ENCODE peak calls at places on chromosomes 12 and 14, in five cellular contexts. One of them, this sample, is unnamed.

GRCh38 chr12:57389033-57389432 is 41.8 kb downstream of the R3HDM2 start:
- DNase-seq in transverse colon: no peak
- DNase-seq in sigmoid colon: no peak
- DNase-seq in stomach: no peak
- DNase-seq in HCT116: peak; percentile 10
- DNase-seq in this sample: no peak

GRCh38 chr12:71763682-71764379 is 9.2 kb downstream of the RAB21 start:
- DNase-seq in transverse colon: no peak
- DNase-seq in sigmoid colon: no peak
- DNase-seq in stomach: no peak
- DNase-seq in HCT116: no peak
- DNase-seq in this sample: no peak

GRCh38 chr12:51823875-51824565 is 24.5 kb downstream of the FIGNL2 start:
- DNase-seq in transverse colon: peak; percentile 34
- DNase-seq in sigmoid colon: no peak
- DNase-seq in stomach: peak; percentile 51
- DNase-seq in HCT116: peak; percentile 59
- DNase-seq in this sample: peak; percentile 47

GRCh38 chr12:111887916-111888745 is 46.1 kb downstream of the MAPKAPK5 start:
- DNase-seq in transverse colon: no peak
- DNase-seq in sigmoid colon: no peak
- DNase-seq in stomach: no peak
- DNase-seq in HCT116: no peak
- DNase-seq in this sample: no peak

GRCh38 chr14:36271939-36272907 is 48.2 kb downstream of the MBIP start:
- DNase-seq in transverse colon: peak; percentile 15
- DNase-seq in sigmoid colon: no peak
- DNase-seq in stomach: no peak
- DNase-seq in HCT116: no peak
- DNase-seq in this sample: no peak

GRCh38 chr12:71799105-71799504 is 40.5 kb upstream of the TBC1D15 start:
- DNase-seq in transverse colon: no peak
- DNase-seq in sigmoid colon: no peak
- DNase-seq in stomach: no peak
- DNase-seq in HCT116: no peak
- DNase-seq in this sample: no peak

GRCh38 chr12:110010853-110011835 is 11.9 kb downstream of the ANKRD13A start:
- DNase-seq in transverse colon: peak; percentile 35
- DNase-seq in sigmoid colon: no peak
- DNase-seq in stomach: no peak
- DNase-seq in HCT116: no peak
- DNase-seq in this sample: no peak

GRCh38 chr12:11765817-11766794 is 116.6 kb downstream of the ETV6 start:
- DNase-seq in transverse colon: peak; percentile 56
- DNase-seq in sigmoid colon: no peak
- DNase-seq in stomach: no peak
- DNase-seq in HCT116: no peak
- DNase-seq in this sample: no peak

GRCh38 chr12:26471560-26471959 is 276.2 kb downstream of the SSPN start:
- DNase-seq in transverse colon: no peak
- DNase-seq in sigmoid colon: no peak
- DNase-seq in stomach: no peak
- DNase-seq in HCT116: no peak
- DNase-seq in this sample: no peak

GRCh38 chr14:37142835-37143499 is 29.4 kb downstream of the SLC25A21 start:
- DNase-seq in transverse colon: no peak
- DNase-seq in sigmoid colon: no peak
- DNase-seq in stomach: no peak
- DNase-seq in HCT116: no peak
- DNase-seq in this sample: no peak

GRCh38 chr12:41225179-41225578 is 37.1 kb downstream of the PDZRN4 start:
- DNase-seq in transverse colon: no peak
- DNase-seq in sigmoid colon: no peak
- DNase-seq in stomach: no peak
- DNase-seq in HCT116: no peak
- DNase-seq in this sample: no peak

GRCh38 chr12:87363497-87364084 is 665.6 kb downstream of the C12orf50 start:
- DNase-seq in transverse colon: no peak
- DNase-seq in sigmoid colon: no peak
- DNase-seq in stomach: no peak
- DNase-seq in HCT116: no peak
- DNase-seq in this sample: no peak

GRCh38 chr12:29782821-29783772 is 645 bp downstream of the TMTC1 start:
- DNase-seq in transverse colon: no peak
- DNase-seq in sigmoid colon: peak; percentile 75
- DNase-seq in stomach: peak; percentile 28
- DNase-seq in HCT116: no peak
- DNase-seq in this sample: peak; percentile 16

GRCh38 chr12:120142231-120142877 is 25.8 kb upstream of the RAB35 start:
- DNase-seq in transverse colon: no peak
- DNase-seq in sigmoid colon: no peak
- DNase-seq in stomach: peak; percentile 31
- DNase-seq in HCT116: no peak
- DNase-seq in this sample: no peak

GRCh38 chr14:91946313-91947195 is 940 bp downstream of the FBLN5 start:
- DNase-seq in transverse colon: no peak
- DNase-seq in sigmoid colon: no peak
- DNase-seq in stomach: no peak
- DNase-seq in HCT116: no peak
- DNase-seq in this sample: no peak

GRCh38 chr14:81268016-81268416 is 47.3 kb upstream of the GTF2A1 start:
- DNase-seq in transverse colon: no peak
- DNase-seq in sigmoid colon: no peak
- DNase-seq in stomach: no peak
- DNase-seq in HCT116: no peak
- DNase-seq in this sample: no peak

GRCh38 chr14:77076118-77076631 is 21.9 kb upstream of the CIPC start:
- DNase-seq in transverse colon: peak; percentile 65
- DNase-seq in sigmoid colon: peak; percentile 89
- DNase-seq in stomach: peak; percentile 58
- DNase-seq in HCT116: no peak
- DNase-seq in this sample: no peak

GRCh38 chr14:63030113-63030512 is 15.1 kb downstream of the KCNH5 start:
- DNase-seq in transverse colon: no peak
- DNase-seq in sigmoid colon: no peak
- DNase-seq in stomach: no peak
- DNase-seq in HCT116: no peak
- DNase-seq in this sample: no peak

GRCh38 chr14:105192866-105193731 is 12.0 kb upstream of the NUDT14 start:
- DNase-seq in transverse colon: no peak
- DNase-seq in sigmoid colon: no peak
- DNase-seq in stomach: no peak
- DNase-seq in HCT116: no peak
- DNase-seq in this sample: no peak

GRCh38 chr12:26726956-26727355 is 106.0 kb downstream of the ITPR2 start:
- DNase-seq in transverse colon: no peak
- DNase-seq in sigmoid colon: no peak
- DNase-seq in stomach: no peak
- DNase-seq in HCT116: no peak
- DNase-seq in this sample: no peak

GRCh38 chr12:103858953-103859601 is 18.0 kb upstream of the NT5DC3 start:
- DNase-seq in transverse colon: peak; percentile 81
- DNase-seq in sigmoid colon: peak; percentile 98
- DNase-seq in stomach: peak; percentile 42
- DNase-seq in HCT116: peak; percentile 77
- DNase-seq in this sample: peak; percentile 92

GRCh38 chr12:6647083-6647604 is at the start of gene ACRBP:
- DNase-seq in transverse colon: peak; percentile 86
- DNase-seq in sigmoid colon: peak; percentile 91
- DNase-seq in stomach: peak; percentile 83
- DNase-seq in HCT116: no peak
- DNase-seq in this sample: peak; percentile 53

GRCh38 chr12:585062-586061 is 77.9 kb downstream of the NINJ2 start:
- DNase-seq in transverse colon: no peak
- DNase-seq in sigmoid colon: peak; percentile 33
- DNase-seq in stomach: no peak
- DNase-seq in HCT116: no peak
- DNase-seq in this sample: no peak

GRCh38 chr12:7175493-7175892 is 14.0 kb upstream of the PEX5 start:
- DNase-seq in transverse colon: no peak
- DNase-seq in sigmoid colon: no peak
- DNase-seq in stomach: no peak
- DNase-seq in HCT116: no peak
- DNase-seq in this sample: no peak

GRCh38 chr12:75850751-75851462 is 180.7 kb downstream of the PHLDA1 start:
- DNase-seq in transverse colon: peak; percentile 14
- DNase-seq in sigmoid colon: no peak
- DNase-seq in stomach: no peak
- DNase-seq in HCT116: no peak
- DNase-seq in this sample: no peak

GRCh38 chr14:68145036-68145435 is 325.5 kb downstream of the RAD51B start:
- DNase-seq in transverse colon: peak; percentile 55
- DNase-seq in sigmoid colon: no peak
- DNase-seq in stomach: no peak
- DNase-seq in HCT116: no peak
- DNase-seq in this sample: no peak

GRCh38 chr14:96421236-96421635 is 29.3 kb downstream of the AK7 start:
- DNase-seq in transverse colon: no peak
- DNase-seq in sigmoid colon: no peak
- DNase-seq in stomach: no peak
- DNase-seq in HCT116: no peak
- DNase-seq in this sample: no peak

GRCh38 chr14:59695198-59695597 is 118.6 kb upstream of the CCDC175 start:
- DNase-seq in transverse colon: no peak
- DNase-seq in sigmoid colon: no peak
- DNase-seq in stomach: no peak
- DNase-seq in HCT116: no peak
- DNase-seq in this sample: no peak

GRCh38 chr12:130878193-130879185 is 6.6 kb downstream of the RAN start:
- DNase-seq in transverse colon: no peak
- DNase-seq in sigmoid colon: peak; percentile 11
- DNase-seq in stomach: no peak
- DNase-seq in HCT116: no peak
- DNase-seq in this sample: no peak

GRCh38 chr12:130880411-130880885 is 8.6 kb downstream of the RAN start:
- DNase-seq in transverse colon: no peak
- DNase-seq in sigmoid colon: peak; percentile 24
- DNase-seq in stomach: no peak
- DNase-seq in HCT116: no peak
- DNase-seq in this sample: no peak

GRCh38 chr12:130879212-130879686 is 7.4 kb downstream of the RAN start:
- DNase-seq in transverse colon: peak; percentile 13
- DNase-seq in sigmoid colon: peak; percentile 61
- DNase-seq in stomach: no peak
- DNase-seq in HCT116: no peak
- DNase-seq in this sample: no peak

GRCh38 chr12:130881046-130881445 is 9.2 kb downstream of the RAN start:
- DNase-seq in transverse colon: no peak
- DNase-seq in sigmoid colon: peak; percentile 10
- DNase-seq in stomach: no peak
- DNase-seq in HCT116: no peak
- DNase-seq in this sample: no peak

DNA sequence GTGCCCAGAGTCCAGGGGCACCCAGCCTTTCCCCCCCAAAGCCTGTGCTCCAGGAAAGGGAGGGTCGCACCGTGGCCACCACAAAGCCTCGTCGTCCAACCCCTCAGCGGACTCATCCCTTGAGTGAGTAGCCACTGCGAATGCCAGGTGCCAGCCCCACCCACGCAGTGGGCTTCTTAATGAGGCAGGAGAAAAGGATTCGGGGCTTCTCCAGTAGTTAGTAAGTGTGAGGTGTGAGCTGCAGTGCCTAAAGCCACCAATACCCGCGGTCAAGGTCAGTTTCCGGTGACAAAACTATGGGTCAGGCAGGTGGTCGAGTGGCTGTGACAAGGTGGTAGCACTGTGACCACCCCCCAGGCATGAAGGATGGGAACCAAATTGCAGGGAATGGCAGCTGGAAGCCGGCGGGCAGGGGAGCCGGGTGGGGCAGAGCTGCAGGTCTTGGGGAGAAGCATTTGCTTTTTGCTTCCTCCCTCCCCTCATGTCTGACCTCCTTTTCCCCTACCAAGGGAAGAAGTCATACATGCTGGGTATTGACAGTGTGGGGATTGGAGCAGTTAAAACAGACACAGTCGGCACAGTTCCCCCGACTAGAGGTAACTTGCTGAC is 8.0 kb downstream of the RAN start:
- DNase-seq in transverse colon: no peak
- DNase-seq in sigmoid colon: peak; percentile 47
- DNase-seq in stomach: no peak
- DNase-seq in HCT116: no peak
- DNase-seq in this sample: no peak
- H3K4me3 ChIP-seq in transverse colon: no peak overlapping the region
- H3K4me3 ChIP-seq in sigmoid colon: no peak overlapping the region
- H3K4me3 ChIP-seq in stomach: peak overlapping the region; percentile 34
- H3K4me3 ChIP-seq in HCT116: no peak overlapping the region
- H3K4me3 ChIP-seq in this sample: no peak overlapping the region

GRCh38 chr14:69376439-69376838 is 21.7 kb downstream of the ERH start:
- DNase-seq in transverse colon: no peak
- DNase-seq in sigmoid colon: no peak
- DNase-seq in stomach: no peak
- DNase-seq in HCT116: no peak
- DNase-seq in this sample: no peak

GRCh38 chr14:69374235-69374634 is 23.9 kb downstream of the ERH start:
- DNase-seq in transverse colon: no peak
- DNase-seq in sigmoid colon: no peak
- DNase-seq in stomach: no peak
- DNase-seq in HCT116: no peak
- DNase-seq in this sample: no peak

GRCh38 chr14:69375182-69375581 is 22.9 kb downstream of the ERH start:
- DNase-seq in transverse colon: no peak
- DNase-seq in sigmoid colon: no peak
- DNase-seq in stomach: no peak
- DNase-seq in HCT116: no peak
- DNase-seq in this sample: no peak

GRCh38 chr14:69375722-69376121 is 22.4 kb downstream of the ERH start:
- DNase-seq in transverse colon: no peak
- DNase-seq in sigmoid colon: no peak
- DNase-seq in stomach: no peak
- DNase-seq in HCT116: no peak
- DNase-seq in this sample: no peak

GRCh38 chr14:69378274-69378673 is 19.8 kb downstream of the ERH start:
- DNase-seq in transverse colon: no peak
- DNase-seq in sigmoid colon: no peak
- DNase-seq in stomach: no peak
- DNase-seq in HCT116: no peak
- DNase-seq in this sample: no peak
- TF ChIP-seq POLR2AphosphoS5 in transverse colon: no peak
- TF ChIP-seq POLR2AphosphoS5 in sigmoid colon: no peak
- TF ChIP-seq POLR2AphosphoS5 in stomach: no peak
- TF ChIP-seq POLR2AphosphoS5 in HCT116: no peak
- TF ChIP-seq POLR2AphosphoS5 in this sample: peak; percentile 22

GRCh38 chr12:95788637-95789036 is 1.9 kb downstream of the NTN4 start:
- DNase-seq in transverse colon: no peak
- DNase-seq in sigmoid colon: no peak
- DNase-seq in stomach: no peak
- DNase-seq in HCT116: no peak
- DNase-seq in this sample: no peak
- H3K4me1 ChIP-seq in transverse colon: no peaks in the 10 kb centered on the region
- H3K4me1 ChIP-seq in sigmoid colon: peaks cover 19% of the 10 kb centered on the region
- H3K4me1 ChIP-seq in stomach: peaks cover 74% of the 10 kb centered on the region
- H3K4me1 ChIP-seq in HCT116: peaks cover 19% of the 10 kb centered on the region
- H3K4me1 ChIP-seq in this sample: no peaks in the 10 kb centered on the region

DNA sequence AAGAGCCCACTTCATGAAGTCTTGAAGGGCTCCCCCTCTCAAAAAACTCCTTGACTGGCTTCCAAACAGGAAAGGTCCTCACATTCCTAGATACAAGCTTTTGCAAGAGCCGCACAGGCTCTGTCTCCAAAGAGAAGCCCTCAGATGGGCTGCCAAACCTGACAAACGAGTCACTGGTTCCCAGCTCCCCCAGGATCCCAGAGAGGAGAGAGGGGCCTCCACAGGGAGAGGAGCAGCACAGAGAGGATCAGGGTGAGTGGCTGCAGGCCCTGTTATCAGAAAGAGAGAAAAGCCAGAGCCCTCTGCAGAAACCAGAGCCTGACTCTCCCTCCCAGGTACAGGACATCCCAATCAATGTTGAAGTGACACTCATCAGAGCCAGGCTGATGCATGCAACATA is 5.8 kb downstream of the NID2 start:
- DNase-seq in transverse colon: no peak
- DNase-seq in sigmoid colon: no peak
- DNase-seq in stomach: no peak
- DNase-seq in HCT116: no peak
- DNase-seq in this sample: no peak
- H3K4me3 ChIP-seq in transverse colon: no peak overlapping the region
- H3K4me3 ChIP-seq in sigmoid colon: no peak overlapping the region
- H3K4me3 ChIP-seq in stomach: no peak overlapping the region
- H3K4me3 ChIP-seq in HCT116: no peak overlapping the region
- H3K4me3 ChIP-seq in this sample: no peak overlapping the region

This sample was measured in prostate gland.